ENCODE peak calls at places on chromosomes 16 and 17, in ten cellular contexts. One of them, this sample, is unnamed.

GRCh38 chr16:69838417-69838990 is 76.4 kb downstream of the WWP2 start:
- DNase-seq in mesenchymal stem cell: no peak
- DNase-seq in mammary epithelial cell: no peak
- DNase-seq in H1: no peak
- DNase-seq in neuronal stem cell: no peak
- DNase-seq in mesendoderm: no peak
- DNase-seq in PC-9: no peak
- DNase-seq in fibroblast of lung: no peak
- DNase-seq in astrocyte: no peak
- DNase-seq in A549: no peak
- DNase-seq in this sample: peak; percentile 33

GRCh38 chr16:67349172-67349571 is 22.6 kb downstream of the LRRC36 start:
- DNase-seq in mesenchymal stem cell: peak; percentile 49
- DNase-seq in mammary epithelial cell: peak; percentile 20
- DNase-seq in H1: no peak
- DNase-seq in neuronal stem cell: no peak
- DNase-seq in mesendoderm: no peak
- DNase-seq in PC-9: no peak
- DNase-seq in fibroblast of lung: peak; percentile 28
- DNase-seq in astrocyte: peak; percentile 7
- DNase-seq in A549: no peak
- DNase-seq in this sample: peak; percentile 48

GRCh38 chr16:75433732-75434413 is 570 bp upstream of the CFDP1 start:
- DNase-seq in mesenchymal stem cell: peak; percentile 98
- DNase-seq in mammary epithelial cell: peak; percentile 90
- DNase-seq in H1: peak; percentile 71
- DNase-seq in neuronal stem cell: no peak
- DNase-seq in mesendoderm: peak; percentile 96
- DNase-seq in PC-9: peak; percentile 91
- DNase-seq in fibroblast of lung: peak; percentile 95
- DNase-seq in astrocyte: peak; percentile 94
- DNase-seq in A549: peak; percentile 69
- DNase-seq in this sample: peak; percentile 89

GRCh38 chr17:78716292-78716691 is 65.8 kb downstream of the CYTH1 start:
- DNase-seq in mesenchymal stem cell: no peak
- DNase-seq in mammary epithelial cell: no peak
- DNase-seq in H1: no peak
- DNase-seq in neuronal stem cell: no peak
- DNase-seq in mesendoderm: no peak
- DNase-seq in PC-9: no peak
- DNase-seq in fibroblast of lung: no peak
- DNase-seq in astrocyte: no peak
- DNase-seq in A549: no peak
- DNase-seq in this sample: no peak

GRCh38 chr16:14307623-14308356 is 236.7 kb downstream of the MRTFB start:
- DNase-seq in mesenchymal stem cell: no peak
- DNase-seq in mammary epithelial cell: peak; percentile 64
- DNase-seq in H1: no peak
- DNase-seq in neuronal stem cell: no peak
- DNase-seq in mesendoderm: peak; percentile 63
- DNase-seq in PC-9: peak; percentile 62
- DNase-seq in fibroblast of lung: peak; percentile 34
- DNase-seq in astrocyte: no peak
- DNase-seq in A549: no peak
- DNase-seq in this sample: peak; percentile 21

GRCh38 chr16:27174007-27174406 is 29.3 kb upstream of the KDM8 start:
- DNase-seq in mesenchymal stem cell: no peak
- DNase-seq in mammary epithelial cell: no peak
- DNase-seq in H1: no peak
- DNase-seq in neuronal stem cell: no peak
- DNase-seq in mesendoderm: no peak
- DNase-seq in PC-9: no peak
- DNase-seq in fibroblast of lung: no peak
- DNase-seq in astrocyte: no peak
- DNase-seq in A549: no peak
- DNase-seq in this sample: no peak

GRCh38 chr16:84891149-84891795 is 71.5 kb downstream of the CRISPLD2 start:
- DNase-seq in mesenchymal stem cell: no peak
- DNase-seq in mammary epithelial cell: no peak
- DNase-seq in H1: no peak
- DNase-seq in neuronal stem cell: no peak
- DNase-seq in mesendoderm: no peak
- DNase-seq in PC-9: no peak
- DNase-seq in fibroblast of lung: no peak
- DNase-seq in astrocyte: no peak
- DNase-seq in A549: no peak
- DNase-seq in this sample: no peak

GRCh38 chr17:79201536-79202227 is 127.1 kb downstream of the ENGASE start:
- DNase-seq in mesenchymal stem cell: peak; percentile 19
- DNase-seq in mammary epithelial cell: peak; percentile 23
- DNase-seq in H1: no peak
- DNase-seq in neuronal stem cell: no peak
- DNase-seq in mesendoderm: peak; percentile 55
- DNase-seq in PC-9: no peak
- DNase-seq in fibroblast of lung: no peak
- DNase-seq in astrocyte: no peak
- DNase-seq in A549: peak; percentile 87
- DNase-seq in this sample: no peak

GRCh38 chr16:709651-710499 is 4.3 kb upstream of the FBXL16 start:
- DNase-seq in mesenchymal stem cell: peak; percentile 92
- DNase-seq in mammary epithelial cell: no peak
- DNase-seq in H1: no peak
- DNase-seq in neuronal stem cell: peak; percentile 87
- DNase-seq in mesendoderm: peak; percentile 89
- DNase-seq in PC-9: peak; percentile 66
- DNase-seq in fibroblast of lung: peak; percentile 87
- DNase-seq in astrocyte: peak; percentile 84
- DNase-seq in A549: no peak
- DNase-seq in this sample: peak; percentile 79

GRCh38 chr16:61237804-61238485 is 798.3 kb downstream of the CDH8 start:
- DNase-seq in mesenchymal stem cell: no peak
- DNase-seq in mammary epithelial cell: no peak
- DNase-seq in H1: no peak
- DNase-seq in neuronal stem cell: no peak
- DNase-seq in mesendoderm: peak; percentile 9
- DNase-seq in PC-9: no peak
- DNase-seq in fibroblast of lung: no peak
- DNase-seq in astrocyte: no peak
- DNase-seq in A549: no peak
- DNase-seq in this sample: no peak

GRCh38 chr17:79298801-79299200 is 224.2 kb downstream of the ENGASE start:
- DNase-seq in mesenchymal stem cell: no peak
- DNase-seq in mammary epithelial cell: no peak
- DNase-seq in H1: no peak
- DNase-seq in neuronal stem cell: no peak
- DNase-seq in mesendoderm: no peak
- DNase-seq in PC-9: no peak
- DNase-seq in fibroblast of lung: no peak
- DNase-seq in astrocyte: no peak
- DNase-seq in A549: no peak
- DNase-seq in this sample: no peak

GRCh38 chr16:53024045-53024444 is 28.7 kb downstream of the CHD9NB start:
- DNase-seq in mesenchymal stem cell: no peak
- DNase-seq in mammary epithelial cell: no peak
- DNase-seq in H1: no peak
- DNase-seq in neuronal stem cell: no peak
- DNase-seq in mesendoderm: no peak
- DNase-seq in PC-9: no peak
- DNase-seq in fibroblast of lung: no peak
- DNase-seq in astrocyte: no peak
- DNase-seq in A549: no peak
- DNase-seq in this sample: no peak

GRCh38 chr16:30567160-30567990 is 4.1 kb downstream of the ZNF688 start:
- DNase-seq in mesenchymal stem cell: peak; percentile 65
- DNase-seq in mammary epithelial cell: peak; percentile 94
- DNase-seq in H1: no peak
- DNase-seq in neuronal stem cell: no peak
- DNase-seq in mesendoderm: no peak
- DNase-seq in PC-9: peak; percentile 57
- DNase-seq in fibroblast of lung: no peak
- DNase-seq in astrocyte: no peak
- DNase-seq in A549: no peak
- DNase-seq in this sample: no peak

GRCh38 chr16:23374721-23375120 is 72.6 kb downstream of the SCNN1B start:
- DNase-seq in mesenchymal stem cell: no peak
- DNase-seq in mammary epithelial cell: peak; percentile 54
- DNase-seq in H1: no peak
- DNase-seq in neuronal stem cell: no peak
- DNase-seq in mesendoderm: no peak
- DNase-seq in PC-9: peak; percentile 88
- DNase-seq in fibroblast of lung: no peak
- DNase-seq in astrocyte: no peak
- DNase-seq in A549: no peak
- DNase-seq in this sample: no peak

GRCh38 chr17:78368348-78368747 is 8.5 kb upstream of the SOCS3 start:
- DNase-seq in mesenchymal stem cell: no peak
- DNase-seq in mammary epithelial cell: no peak
- DNase-seq in H1: no peak
- DNase-seq in neuronal stem cell: no peak
- DNase-seq in mesendoderm: no peak
- DNase-seq in PC-9: no peak
- DNase-seq in fibroblast of lung: no peak
- DNase-seq in astrocyte: no peak
- DNase-seq in A549: no peak
- DNase-seq in this sample: no peak

GRCh38 chr16:50469121-50469743 is 79.0 kb upstream of the NKD1 start:
- DNase-seq in mesenchymal stem cell: no peak
- DNase-seq in mammary epithelial cell: no peak
- DNase-seq in H1: no peak
- DNase-seq in neuronal stem cell: no peak
- DNase-seq in mesendoderm: no peak
- DNase-seq in PC-9: no peak
- DNase-seq in fibroblast of lung: no peak
- DNase-seq in astrocyte: no peak
- DNase-seq in A549: no peak
- DNase-seq in this sample: no peak
- H3K4me2 ChIP-seq in mesenchymal stem cell: no peak overlapping the region
- H3K4me2 ChIP-seq in mammary epithelial cell: no peak overlapping the region
- H3K4me2 ChIP-seq in H1: peak overlapping the region; percentile 87
- H3K4me2 ChIP-seq in neuronal stem cell: no peak overlapping the region
- H3K4me2 ChIP-seq in mesendoderm: no peak overlapping the region
- H3K4me2 ChIP-seq in PC-9: peak overlapping the region; percentile 70
- H3K4me2 ChIP-seq in fibroblast of lung: no peak overlapping the region
- H3K4me2 ChIP-seq in astrocyte: no peak overlapping the region
- H3K4me2 ChIP-seq in A549: no peak overlapping the region
- H3K4me2 ChIP-seq in this sample: peak overlapping the region; percentile 32

GRCh38 chr17:42414782-42415409 is 8.2 kb downstream of the CAVIN1 start:
- DNase-seq in mesenchymal stem cell: no peak
- DNase-seq in mammary epithelial cell: no peak
- DNase-seq in H1: no peak
- DNase-seq in neuronal stem cell: no peak
- DNase-seq in mesendoderm: no peak
- DNase-seq in PC-9: no peak
- DNase-seq in fibroblast of lung: no peak
- DNase-seq in astrocyte: no peak
- DNase-seq in A549: no peak
- DNase-seq in this sample: no peak
- H3K4me2 ChIP-seq in mesenchymal stem cell: no peak overlapping the region
- H3K4me2 ChIP-seq in mammary epithelial cell: peak overlapping the region; percentile 65
- H3K4me2 ChIP-seq in H1: peak overlapping the region; percentile 21
- H3K4me2 ChIP-seq in neuronal stem cell: no peak overlapping the region
- H3K4me2 ChIP-seq in mesendoderm: no peak overlapping the region
- H3K4me2 ChIP-seq in PC-9: no peak overlapping the region
- H3K4me2 ChIP-seq in fibroblast of lung: peak overlapping the region; percentile 32
- H3K4me2 ChIP-seq in astrocyte: peak overlapping the region; percentile 60
- H3K4me2 ChIP-seq in A549: no peak overlapping the region
- H3K4me2 ChIP-seq in this sample: peak overlapping the region; percentile 62

GRCh38 chr17:5513610-5514009 is 27.2 kb downstream of the MIS12 start:
- DNase-seq in mesenchymal stem cell: no peak
- DNase-seq in mammary epithelial cell: no peak
- DNase-seq in H1: no peak
- DNase-seq in neuronal stem cell: no peak
- DNase-seq in mesendoderm: peak; percentile 57
- DNase-seq in PC-9: no peak
- DNase-seq in fibroblast of lung: no peak
- DNase-seq in astrocyte: no peak
- DNase-seq in A549: no peak
- DNase-seq in this sample: peak; percentile 38

GRCh38 chr17:5514976-5515375 is 28.6 kb downstream of the MIS12 start:
- DNase-seq in mesenchymal stem cell: no peak
- DNase-seq in mammary epithelial cell: no peak
- DNase-seq in H1: no peak
- DNase-seq in neuronal stem cell: no peak
- DNase-seq in mesendoderm: no peak
- DNase-seq in PC-9: no peak
- DNase-seq in fibroblast of lung: no peak
- DNase-seq in astrocyte: no peak
- DNase-seq in A549: no peak
- DNase-seq in this sample: no peak

GRCh38 chr17:5510776-5511175 is 24.4 kb downstream of the MIS12 start:
- DNase-seq in mesenchymal stem cell: no peak
- DNase-seq in mammary epithelial cell: no peak
- DNase-seq in H1: no peak
- DNase-seq in neuronal stem cell: no peak
- DNase-seq in mesendoderm: no peak
- DNase-seq in PC-9: no peak
- DNase-seq in fibroblast of lung: no peak
- DNase-seq in astrocyte: no peak
- DNase-seq in A549: no peak
- DNase-seq in this sample: no peak

GRCh38 chr17:5516060-5516792 is 29.9 kb downstream of the MIS12 start:
- DNase-seq in mesenchymal stem cell: peak; percentile 98
- DNase-seq in mammary epithelial cell: peak; percentile 90
- DNase-seq in H1: no peak
- DNase-seq in neuronal stem cell: no peak
- DNase-seq in mesendoderm: peak; percentile 78
- DNase-seq in PC-9: peak; percentile 88
- DNase-seq in fibroblast of lung: peak; percentile 99
- DNase-seq in astrocyte: peak; percentile 99
- DNase-seq in A549: peak; percentile 84
- DNase-seq in this sample: no peak
- H3K4me2 ChIP-seq in mesenchymal stem cell: no peak overlapping the region
- H3K4me2 ChIP-seq in mammary epithelial cell: peak overlapping the region; percentile 48
- H3K4me2 ChIP-seq in H1: no peak overlapping the region
- H3K4me2 ChIP-seq in neuronal stem cell: no peak overlapping the region
- H3K4me2 ChIP-seq in mesendoderm: no peak overlapping the region
- H3K4me2 ChIP-seq in PC-9: peak overlapping the region; percentile 35
- H3K4me2 ChIP-seq in fibroblast of lung: peak overlapping the region; percentile 71
- H3K4me2 ChIP-seq in astrocyte: peak overlapping the region; percentile 63
- H3K4me2 ChIP-seq in A549: peak overlapping the region; percentile 63
- H3K4me2 ChIP-seq in this sample: no peak overlapping the region

DNA sequence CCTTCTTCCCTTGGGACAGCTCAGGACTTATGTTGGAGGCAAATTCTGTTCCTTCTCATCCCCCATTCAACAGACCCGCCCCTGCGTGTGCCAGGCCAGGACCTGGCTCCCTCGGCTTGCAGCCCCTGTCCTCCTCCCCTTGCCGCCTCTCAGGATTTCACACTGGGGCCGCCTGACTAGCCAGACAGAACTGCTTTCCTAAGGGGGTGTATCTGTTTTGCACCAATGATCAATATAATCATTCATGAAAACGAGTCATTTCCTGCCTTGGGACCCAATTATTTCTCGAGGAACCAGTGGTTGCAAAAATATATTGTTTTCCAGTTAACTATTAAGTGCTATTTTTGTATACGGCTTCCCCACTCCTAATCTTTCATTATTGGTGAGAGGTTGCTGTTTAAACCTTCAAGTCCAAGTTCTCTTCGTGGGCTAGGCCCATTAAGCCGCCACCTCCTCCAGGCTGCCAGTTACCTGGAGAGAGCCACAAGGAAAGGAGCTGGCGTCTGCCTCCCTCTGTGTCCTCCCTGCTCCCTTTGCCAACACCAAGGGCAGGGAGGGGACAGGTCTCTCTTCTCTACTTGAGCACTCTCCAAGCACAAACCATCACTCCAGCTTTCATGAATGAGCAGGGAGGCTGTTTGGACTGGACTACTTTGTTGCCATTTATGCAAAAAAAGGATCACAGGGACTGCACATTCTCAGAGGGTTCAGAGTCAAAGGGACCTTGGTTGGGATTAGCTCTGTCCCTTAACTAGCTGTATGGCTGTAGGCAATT is 8.9 kb downstream of the DCAKD start:
- DNase-seq in mesenchymal stem cell: no peak
- DNase-seq in mammary epithelial cell: no peak
- DNase-seq in H1: no peak
- DNase-seq in neuronal stem cell: no peak
- DNase-seq in mesendoderm: no peak
- DNase-seq in PC-9: no peak
- DNase-seq in fibroblast of lung: no peak
- DNase-seq in astrocyte: no peak
- DNase-seq in A549: no peak
- DNase-seq in this sample: no peak
- H3K4me2 ChIP-seq in mesenchymal stem cell: no peak overlapping the region
- H3K4me2 ChIP-seq in mammary epithelial cell: peak overlapping the region; percentile 81
- H3K4me2 ChIP-seq in H1: no peak overlapping the region
- H3K4me2 ChIP-seq in neuronal stem cell: no peak overlapping the region
- H3K4me2 ChIP-seq in mesendoderm: no peak overlapping the region
- H3K4me2 ChIP-seq in PC-9: no peak overlapping the region
- H3K4me2 ChIP-seq in fibroblast of lung: no peak overlapping the region
- H3K4me2 ChIP-seq in astrocyte: no peak overlapping the region
- H3K4me2 ChIP-seq in A549: no peak overlapping the region
- H3K4me2 ChIP-seq in this sample: no peak overlapping the region